ENCODE peak calls at places on chromosome 1, in nine cellular contexts. P is OCI-LY7, J is anterior cingulate cortex, R is GM20000, A is Right ventricle myocardium superior, E is HT1080, Q is aorta, S is ureter, G is GM18507. H is an unnamed sample.

GRCh38 chr1:21324368-21325137 is 34.3 kb upstream of the ECE1 start:
- DNase-seq in E (peak), Q (peak), R (peak), A (peak), G (no peak), S (peak), J (peak), P (peak), H (peak)

GRCh38 chr1:192227330-192227729 is 69.1 kb downstream of the RGS18 start:
- DNase-seq in R (no peak), E (no peak), A (no peak), G (no peak), S (no peak), Q (no peak), P (no peak), J (no peak), H (no peak)

GRCh38 chr1:41365772-41366427 is 4.7 kb downstream of the FOXO6 start:
- DNase-seq in E (no peak), P (no peak), J (peak), G (no peak), R (peak), A (peak), Q (peak), S (no peak), H (peak)

GRCh38 chr1:12636098-12636950 is 7.6 kb upstream of the AADACL4 start:
- DNase-seq in J (no peak), S (no peak), A (peak), R (no peak), E (no peak), Q (peak), G (no peak), P (no peak), H (no peak)

GRCh38 chr1:56168176-56168575 is 411.2 kb downstream of the PLPP3 start:
- DNase-seq in P (no peak), S (no peak), E (no peak), J (no peak), R (no peak), A (no peak), Q (no peak), G (no peak), H (no peak)

GRCh38 chr1:163673756-163674155 is 352.0 kb downstream of the NUF2 start:
- DNase-seq in E (no peak), G (no peak), S (no peak), J (no peak), Q (no peak), R (no peak), P (no peak), A (no peak), H (peak)

GRCh38 chr1:241627453-241628329 is 12.5 kb downstream of the CHML start:
- DNase-seq in A (no peak), S (no peak), J (no peak), E (peak), Q (no peak), G (no peak), R (peak), P (peak), H (no peak)

GRCh38 chr1:235075955-235076308 is 52.7 kb downstream of the TOMM20 start:
- DNase-seq in G (no peak), E (no peak), R (no peak), S (no peak), A (no peak), J (no peak), Q (peak), P (no peak), H (no peak)

GRCh38 chr1:228988655-228989054 is 253.4 kb downstream of the RHOU start:
- DNase-seq in G (no peak), J (no peak), S (peak), A (peak), R (no peak), E (no peak), Q (no peak), P (no peak), H (peak)

GRCh38 chr1:31266547-31266946 is 26.9 kb upstream of the NKAIN1 start:
- DNase-seq in G (no peak), R (no peak), E (no peak), P (no peak), A (no peak), J (no peak), S (no peak), Q (no peak), H (no peak)

GRCh38 chr1:53562256-53562982 is 103.2 kb downstream of the DMRTB1 start:
- DNase-seq in R (no peak), G (no peak), S (no peak), Q (peak), E (no peak), J (no peak), A (no peak), P (no peak), H (no peak)

GRCh38 chr1:9922342-9922741 is 12.3 kb upstream of the CTNNBIP1 start:
- DNase-seq in S (no peak), Q (no peak), R (no peak), J (no peak), A (no peak), G (no peak), E (no peak), P (no peak), H (peak)

GRCh38 chr1:178752891-178753290 is 27.8 kb downstream of the RALGPS2 start:
- DNase-seq in S (no peak), A (no peak), R (no peak), Q (no peak), P (no peak), E (no peak), G (no peak), J (no peak), H (no peak)

GRCh38 chr1:100907887-100908286 is 12.0 kb downstream of the SLC30A7 start:
- DNase-seq in Q (no peak), J (no peak), P (no peak), R (no peak), G (no peak), S (no peak), A (no peak), E (no peak), H (no peak)